ENCODE peak calls at places on chromosomes 6 and 20, in seven cellular contexts. One of them, this sample, is unnamed. For H3K9me3, the result is how much of the 10 kb centered on the place peaks cover.

GRCh38 chr20:48352042-48352441 is 475.8 kb downstream of the PREX1 start:
- DNase-seq in iPS DF 6.9: no peak
- DNase-seq in neural progenitor cell: no peak
- DNase-seq in neuronal stem cell: no peak
- DNase-seq in astrocyte: no peak
- DNase-seq in heart left ventricle: no peak
- DNase-seq in aorta: no peak
- DNase-seq in this sample: no peak

GRCh38 chr20:60046011-60046413 is 87.8 kb downstream of the CDH26 start:
- DNase-seq in neuronal stem cell: no peak
- DNase-seq in iPS DF 6.9: no peak
- DNase-seq in neural progenitor cell: no peak
- DNase-seq in aorta: no peak
- DNase-seq in astrocyte: peak
- DNase-seq in heart left ventricle: no peak
- DNase-seq in this sample: no peak

GRCh38 chr20:17684077-17684888 is 2.2 kb upstream of the RRBP1 start:
- DNase-seq in heart left ventricle: no peak
- DNase-seq in astrocyte: no peak
- DNase-seq in iPS DF 6.9: no peak
- DNase-seq in neural progenitor cell: no peak
- DNase-seq in aorta: no peak
- DNase-seq in neuronal stem cell: no peak
- DNase-seq in this sample: no peak

GRCh38 chr20:44720994-44721784 is 6.0 kb downstream of the CCN5 start:
- DNase-seq in neuronal stem cell: no peak
- DNase-seq in heart left ventricle: no peak
- DNase-seq in astrocyte: peak
- DNase-seq in iPS DF 6.9: no peak
- DNase-seq in neural progenitor cell: no peak
- DNase-seq in aorta: peak
- DNase-seq in this sample: no peak

GRCh38 chr6:111861321-111861938 is 11.8 kb downstream of the FYN start:
- DNase-seq in aorta: no peak
- DNase-seq in neuronal stem cell: no peak
- DNase-seq in astrocyte: no peak
- DNase-seq in heart left ventricle: no peak
- DNase-seq in iPS DF 6.9: no peak
- DNase-seq in neural progenitor cell: no peak
- DNase-seq in this sample: no peak

GRCh38 chr20:32476684-32477593 is 108.2 kb downstream of the NOL4L start:
- DNase-seq in neuronal stem cell: no peak
- DNase-seq in aorta: peak
- DNase-seq in neural progenitor cell: no peak
- DNase-seq in astrocyte: no peak
- DNase-seq in heart left ventricle: no peak
- DNase-seq in iPS DF 6.9: no peak
- DNase-seq in this sample: no peak

GRCh38 chr6:105519954-105520353 is 117.1 kb upstream of the PREP start:
- DNase-seq in heart left ventricle: no peak
- DNase-seq in iPS DF 6.9: no peak
- DNase-seq in neuronal stem cell: no peak
- DNase-seq in astrocyte: no peak
- DNase-seq in aorta: no peak
- DNase-seq in neural progenitor cell: no peak
- DNase-seq in this sample: no peak

GRCh38 chr6:33419580-33420492 is at the start of gene SYNGAP1:
- DNase-seq in neuronal stem cell: no peak
- DNase-seq in astrocyte: peak
- DNase-seq in heart left ventricle: peak
- DNase-seq in aorta: peak
- DNase-seq in iPS DF 6.9: no peak
- DNase-seq in neural progenitor cell: peak
- DNase-seq in this sample: peak

GRCh38 chr6:105207524-105208269 is 27.9 kb upstream of the POPDC3 start:
- DNase-seq in heart left ventricle: no peak
- DNase-seq in neural progenitor cell: no peak
- DNase-seq in iPS DF 6.9: no peak
- DNase-seq in astrocyte: peak
- DNase-seq in neuronal stem cell: no peak
- DNase-seq in aorta: no peak
- DNase-seq in this sample: no peak

GRCh38 chr20:61868006-61868405 is 197.7 kb downstream of the TAF4 start:
- DNase-seq in heart left ventricle: no peak
- DNase-seq in astrocyte: no peak
- DNase-seq in iPS DF 6.9: no peak
- DNase-seq in neuronal stem cell: no peak
- DNase-seq in neural progenitor cell: no peak
- DNase-seq in aorta: no peak
- DNase-seq in this sample: no peak

GRCh38 chr20:32126919-32127318 is 17.4 kb downstream of the TM9SF4 start:
- DNase-seq in aorta: no peak
- DNase-seq in neural progenitor cell: no peak
- DNase-seq in astrocyte: no peak
- DNase-seq in neuronal stem cell: no peak
- DNase-seq in iPS DF 6.9: no peak
- DNase-seq in heart left ventricle: no peak
- DNase-seq in this sample: no peak

GRCh38 chr20:52975024-52975732 is 3.0 kb downstream of the TSHZ2 start:
- DNase-seq in aorta: no peak
- DNase-seq in heart left ventricle: no peak
- DNase-seq in astrocyte: peak
- DNase-seq in iPS DF 6.9: no peak
- DNase-seq in neural progenitor cell: no peak
- DNase-seq in neuronal stem cell: no peak
- DNase-seq in this sample: no peak

GRCh38 chr6:42726485-42727083 is 4.2 kb upstream of the PRPH2 start:
- DNase-seq in iPS DF 6.9: peak
- DNase-seq in astrocyte: peak
- DNase-seq in heart left ventricle: peak
- DNase-seq in aorta: peak
- DNase-seq in neuronal stem cell: peak
- DNase-seq in neural progenitor cell: peak
- DNase-seq in this sample: peak

GRCh38 chr6:150418825-150419594 is 50.2 kb downstream of the IYD start:
- DNase-seq in iPS DF 6.9: peak
- DNase-seq in astrocyte: peak
- DNase-seq in heart left ventricle: peak
- DNase-seq in neural progenitor cell: peak
- DNase-seq in neuronal stem cell: peak
- DNase-seq in aorta: peak
- DNase-seq in this sample: peak

GRCh38 chr6:42271834-42272805 is 54.5 kb upstream of the MRPS10 start:
- DNase-seq in aorta: no peak
- DNase-seq in astrocyte: no peak
- DNase-seq in iPS DF 6.9: no peak
- DNase-seq in neuronal stem cell: no peak
- DNase-seq in neural progenitor cell: no peak
- DNase-seq in heart left ventricle: no peak
- DNase-seq in this sample: no peak

GRCh38 chr20:4090756-4091331 is 75.5 kb upstream of the RNF24 start:
- DNase-seq in aorta: no peak
- DNase-seq in neuronal stem cell: no peak
- DNase-seq in astrocyte: peak
- DNase-seq in iPS DF 6.9: no peak
- DNase-seq in heart left ventricle: no peak
- DNase-seq in neural progenitor cell: no peak
- DNase-seq in this sample: no peak

DNA sequence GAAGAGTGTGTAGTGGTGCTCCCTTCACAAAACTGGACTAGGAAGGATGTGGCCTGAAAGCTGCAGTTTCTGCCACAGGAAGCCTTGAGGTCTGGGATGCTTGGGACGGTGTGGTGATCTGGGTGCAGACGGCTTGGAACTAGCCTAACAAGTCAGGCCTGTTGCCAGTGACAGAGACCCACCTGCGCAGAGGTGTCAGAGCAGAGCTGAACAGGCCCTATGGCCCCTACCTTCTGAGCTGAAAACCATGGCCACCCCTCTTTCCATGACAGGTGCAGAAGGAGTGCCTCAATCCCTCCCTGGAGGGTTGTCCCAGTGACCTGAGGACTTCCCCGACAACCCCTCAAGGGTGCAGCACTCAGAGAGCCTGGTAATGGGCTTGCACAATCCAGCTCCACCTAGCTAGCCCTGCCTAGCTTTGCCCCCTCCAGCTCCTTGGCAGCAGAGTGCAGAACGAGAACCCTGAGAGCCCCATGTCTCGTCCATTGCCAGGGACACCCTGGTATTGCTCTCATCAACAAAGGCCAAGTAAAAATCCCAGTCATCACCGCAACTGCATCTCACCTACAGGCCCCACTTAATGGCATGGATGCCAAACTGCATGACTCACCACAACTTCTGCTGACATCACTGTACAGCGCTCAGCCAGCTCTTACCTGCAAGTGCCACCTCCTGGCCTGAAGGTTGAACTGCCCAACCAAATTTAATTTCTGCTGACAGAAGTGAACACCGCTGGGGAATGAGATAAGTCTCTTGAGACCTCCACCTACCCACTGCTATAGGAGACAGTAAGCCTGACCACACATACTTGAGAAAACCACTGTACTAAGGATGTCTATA is 563.1 kb downstream of the TFAP2A start:
- DNase-seq in iPS DF 6.9: peak
- DNase-seq in heart left ventricle: no peak
- DNase-seq in neuronal stem cell: no peak
- DNase-seq in astrocyte: peak
- DNase-seq in aorta: no peak
- DNase-seq in neural progenitor cell: peak
- DNase-seq in this sample: no peak
- H3K9me3 ChIP-seq in iPS DF 6.9: under half
- H3K9me3 ChIP-seq in heart left ventricle: under half
- H3K9me3 ChIP-seq in neuronal stem cell: under half
- H3K9me3 ChIP-seq in astrocyte: under half
- H3K9me3 ChIP-seq in aorta: under half
- H3K9me3 ChIP-seq in neural progenitor cell: under half
- H3K9me3 ChIP-seq in this sample: under half

DNA sequence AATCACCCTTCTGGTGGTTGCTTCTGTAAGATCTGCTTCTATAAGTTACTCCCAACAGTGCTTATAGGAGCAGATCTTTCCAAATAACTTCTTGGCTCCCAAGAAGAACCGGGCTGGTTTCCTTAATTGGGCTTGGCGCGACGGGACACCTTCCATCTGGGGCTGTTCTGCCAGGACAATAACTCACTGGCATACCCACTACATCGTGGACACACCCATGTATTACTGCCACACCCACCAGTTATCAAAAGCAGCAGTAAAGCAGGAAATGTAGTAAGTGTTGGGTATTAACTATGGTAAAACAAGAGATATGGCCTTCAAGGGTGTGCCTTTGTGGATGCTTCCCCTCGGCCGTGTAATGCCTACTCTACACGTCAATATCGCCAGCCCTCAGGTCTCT is 24.7 kb downstream of the CNKSR3 start:
- DNase-seq in neuronal stem cell: no peak
- DNase-seq in neural progenitor cell: no peak
- DNase-seq in astrocyte: no peak
- DNase-seq in heart left ventricle: no peak
- DNase-seq in iPS DF 6.9: no peak
- DNase-seq in aorta: no peak
- DNase-seq in this sample: no peak
- H3K9me3 ChIP-seq in neuronal stem cell: under half
- H3K9me3 ChIP-seq in neural progenitor cell: under half
- H3K9me3 ChIP-seq in astrocyte: under half
- H3K9me3 ChIP-seq in heart left ventricle: under half
- H3K9me3 ChIP-seq in iPS DF 6.9: under half
- H3K9me3 ChIP-seq in aorta: under half
- H3K9me3 ChIP-seq in this sample: under half

GRCh38 chr6:26389349-26389799 is 6.5 kb downstream of the BTN2A2 start:
- DNase-seq in astrocyte: no peak
- DNase-seq in neural progenitor cell: no peak
- DNase-seq in neuronal stem cell: no peak
- DNase-seq in aorta: no peak
- DNase-seq in heart left ventricle: no peak
- DNase-seq in iPS DF 6.9: no peak
- DNase-seq in this sample: no peak
- H3K9me3 ChIP-seq in astrocyte: under half
- H3K9me3 ChIP-seq in neural progenitor cell: under half
- H3K9me3 ChIP-seq in neuronal stem cell: under half
- H3K9me3 ChIP-seq in aorta: under half
- H3K9me3 ChIP-seq in heart left ventricle: under half
- H3K9me3 ChIP-seq in iPS DF 6.9: under half
- H3K9me3 ChIP-seq in this sample: under half

GRCh38 chr6:1313364-1313754 is 1.5 kb downstream of the FOXQ1 start:
- DNase-seq in astrocyte: no peak
- DNase-seq in heart left ventricle: no peak
- DNase-seq in neuronal stem cell: no peak
- DNase-seq in iPS DF 6.9: no peak
- DNase-seq in neural progenitor cell: no peak
- DNase-seq in aorta: no peak
- DNase-seq in this sample: no peak

GRCh38 chr6:1315201-1315559 is 3.3 kb downstream of the FOXQ1 start:
- DNase-seq in heart left ventricle: no peak
- DNase-seq in aorta: no peak
- DNase-seq in iPS DF 6.9: no peak
- DNase-seq in neuronal stem cell: no peak
- DNase-seq in astrocyte: no peak
- DNase-seq in neural progenitor cell: no peak
- DNase-seq in this sample: no peak

GRCh38 chr6:1314617-1315016 is 2.7 kb downstream of the FOXQ1 start:
- DNase-seq in neuronal stem cell: no peak
- DNase-seq in neural progenitor cell: no peak
- DNase-seq in astrocyte: no peak
- DNase-seq in iPS DF 6.9: no peak
- DNase-seq in aorta: no peak
- DNase-seq in heart left ventricle: no peak
- DNase-seq in this sample: no peak

GRCh38 chr6:1312444-1313363 is 806 bp downstream of the FOXQ1 start:
- DNase-seq in aorta: no peak
- DNase-seq in iPS DF 6.9: no peak
- DNase-seq in neuronal stem cell: no peak
- DNase-seq in astrocyte: no peak
- DNase-seq in heart left ventricle: no peak
- DNase-seq in neural progenitor cell: peak
- DNase-seq in this sample: no peak

DNA sequence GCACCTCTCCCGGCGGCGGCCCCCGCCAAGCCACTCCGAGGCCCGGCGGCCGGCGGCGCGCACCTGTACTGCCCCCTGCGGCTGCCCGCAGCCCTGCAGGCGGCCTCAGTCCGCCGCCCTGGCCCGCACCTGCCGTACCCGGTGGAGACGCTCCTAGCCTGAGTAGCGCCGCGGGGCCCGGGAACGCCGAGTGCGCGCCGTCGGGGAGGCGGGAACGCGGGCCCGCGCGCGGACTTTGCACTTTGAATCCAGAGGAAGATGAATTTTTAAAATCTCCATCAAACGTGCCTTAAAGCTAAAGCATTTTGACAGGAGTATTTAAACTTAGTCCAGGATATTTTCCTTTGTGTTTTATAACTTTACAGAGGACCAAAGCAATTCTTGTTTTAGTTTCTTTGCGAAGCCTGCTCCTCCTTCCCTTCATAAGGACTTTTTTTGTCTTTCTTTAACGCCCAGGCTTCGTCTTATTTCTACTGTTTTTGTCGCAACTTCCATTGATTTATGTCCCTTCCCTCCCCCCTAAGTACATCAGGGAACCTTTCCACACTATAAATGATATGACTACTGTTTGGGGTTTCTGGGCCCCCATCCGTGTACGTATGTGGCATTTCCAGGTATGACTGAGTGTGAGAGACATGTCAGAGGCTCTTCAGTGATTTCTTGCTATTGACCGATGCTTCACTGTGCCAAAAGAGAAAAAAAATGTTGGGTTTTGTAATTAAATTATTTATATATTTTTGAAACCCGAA is 2.0 kb downstream of the FOXQ1 start:
- DNase-seq in neuronal stem cell: no peak
- DNase-seq in heart left ventricle: no peak
- DNase-seq in neural progenitor cell: peak
- DNase-seq in iPS DF 6.9: no peak
- DNase-seq in astrocyte: no peak
- DNase-seq in aorta: no peak
- DNase-seq in this sample: no peak
- H3K9me3 ChIP-seq in neuronal stem cell: under half
- H3K9me3 ChIP-seq in heart left ventricle: under half
- H3K9me3 ChIP-seq in neural progenitor cell: under half
- H3K9me3 ChIP-seq in iPS DF 6.9: under half
- H3K9me3 ChIP-seq in astrocyte: under half
- H3K9me3 ChIP-seq in aorta: under half
- H3K9me3 ChIP-seq in this sample: under half